ENCODE peak calls at places on chromosomes 2 and 18, in eight cellular contexts. V is choroid plexus epithelial cell, X is ascending aorta, C is A549, M is HFF-Myc, D is tibial artery, T is endodermal cell, J is keratinocyte. F is an unnamed sample.

GRCh38 chr2:2827237-2827636 is 496.2 kb upstream of the MYT1L start:
- DNase-seq in V (no peak), X (peak), C (no peak), M (no peak), D (no peak), T (no peak), J (no peak), F (no peak)

GRCh38 chr2:178208336-178208735 is 14.0 kb downstream of the OSBPL6 start:
- DNase-seq in V (no peak), X (no peak), C (no peak), M (no peak), D (no peak), T (no peak), J (no peak), F (no peak)

GRCh38 chr2:172639823-172640222 is 83.9 kb downstream of the PDK1 start:
- DNase-seq in V (peak), X (no peak), C (no peak), M (peak), D (no peak), T (no peak), J (no peak), F (peak)

GRCh38 chr2:24924732-24925131 is 4.7 kb upstream of the ADCY3 start:
- DNase-seq in V (no peak), X (no peak), C (no peak), M (no peak), D (no peak), T (no peak), J (no peak), F (no peak)

GRCh38 chr2:161586517-161587167 is 37.6 kb upstream of the SLC4A10 start:
- DNase-seq in V (peak), X (no peak), C (peak), M (peak), D (no peak), T (no peak), J (no peak), F (peak)

GRCh38 chr2:128628206-128628605 is 309.5 kb upstream of the HS6ST1 start:
- DNase-seq in V (no peak), X (no peak), C (no peak), M (no peak), D (peak), T (peak), J (no peak), F (no peak)

GRCh38 chr2:204265701-204266310 is 279.5 kb upstream of the PARD3B start:
- DNase-seq in V (no peak), X (no peak), C (no peak), M (no peak), D (no peak), T (no peak), J (no peak), F (no peak)

GRCh38 chr18:14086459-14087231 is 45.6 kb downstream of the ZNF519 start:
- DNase-seq in V (peak), X (no peak), C (peak), M (no peak), D (no peak), T (peak), J (no peak), F (no peak)

GRCh38 chr18:55743133-55743532 is 155.1 kb upstream of the TCF4 start:
- DNase-seq in V (no peak), X (no peak), C (no peak), M (no peak), D (no peak), T (no peak), J (no peak), F (no peak)

GRCh38 chr2:172328103-172328835 is 99.1 kb upstream of the ITGA6 start:
- DNase-seq in V (no peak), X (no peak), C (no peak), M (no peak), D (no peak), T (no peak), J (no peak), F (peak)

GRCh38 chr2:236964291-236964690 is 121.4 kb upstream of the COPS8 start:
- DNase-seq in V (no peak), X (peak), C (no peak), M (no peak), D (no peak), T (peak), J (no peak), F (no peak)

DNA sequence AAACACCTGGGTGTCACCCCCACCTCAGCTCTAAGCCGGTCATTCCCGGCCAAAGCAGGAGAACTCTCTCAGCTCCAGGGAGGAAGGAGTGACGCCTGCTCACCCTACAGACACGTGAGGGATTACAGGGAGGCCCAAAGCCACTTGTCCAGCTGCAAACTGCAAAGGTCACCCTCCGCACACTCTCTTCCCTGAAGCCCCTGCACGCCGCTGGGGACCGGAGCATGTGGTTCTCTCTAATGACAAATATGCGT is 108.0 kb upstream of the ID2 start:
- DNase-seq in V (no peak), X (no peak), C (no peak), M (no peak), D (no peak), T (no peak), J (no peak), F (no peak)
- H3K4me3 ChIP-seq in V (no peak), X (no peak), C (no peak), M (no peak), D (no peak), T (no peak), J (no peak), F (no peak)

GRCh38 chr2:102302458-102302857 is 8.9 kb upstream of the IL1RL1 start:
- DNase-seq in V (no peak), X (no peak), C (no peak), M (no peak), D (no peak), T (no peak), J (no peak), F (no peak)

GRCh38 chr2:102304268-102304667 is 7.1 kb upstream of the IL1RL1 start:
- DNase-seq in V (peak), X (no peak), C (no peak), M (no peak), D (no peak), T (no peak), J (no peak), F (no peak)

GRCh38 chr2:102303589-102303988 is 7.8 kb upstream of the IL1RL1 start:
- DNase-seq in V (no peak), X (no peak), C (no peak), M (no peak), D (no peak), T (no peak), J (no peak), F (no peak)

GRCh38 chr2:102304711-102305591 is 6.4 kb upstream of the IL1RL1 start:
- DNase-seq in V (peak), X (no peak), C (no peak), M (no peak), D (no peak), T (no peak), J (no peak), F (no peak)

DNA sequence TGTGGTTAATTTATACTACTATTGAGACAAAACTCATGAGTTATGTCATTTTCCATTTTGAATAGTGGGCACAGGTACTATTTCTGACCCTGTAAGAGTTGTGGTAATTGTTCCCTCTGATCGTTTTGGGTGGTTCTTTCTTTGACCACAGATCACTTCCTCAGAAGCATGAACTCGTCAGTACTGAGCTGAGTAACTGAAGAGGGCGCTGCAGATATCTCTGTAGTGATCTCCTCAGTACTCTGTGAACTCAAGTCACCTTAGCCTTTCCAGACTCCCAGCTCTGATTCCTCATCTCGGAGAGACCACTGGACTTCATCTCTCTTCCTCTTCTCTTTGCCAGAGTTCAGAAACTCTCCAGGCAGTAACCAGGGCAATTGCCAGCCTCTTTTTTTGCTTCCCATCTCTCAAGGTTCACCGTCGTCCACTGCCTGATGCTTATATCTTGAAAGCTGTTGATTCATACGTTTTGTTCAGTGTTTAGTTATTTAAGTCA is 9.4 kb upstream of the IL1RL1 start:
- DNase-seq in V (peak), X (no peak), C (peak), M (no peak), D (no peak), T (peak), J (no peak), F (no peak)
- TF ChIP-seq CTCF in V (peak), X (peak), C (no peak), M (peak), D (no peak), T (peak), J (peak), F (peak)

GRCh38 chr2:74908763-74909444 is 49.5 kb upstream of the POLE4 start:
- DNase-seq in V (no peak), X (no peak), C (no peak), M (no peak), D (no peak), T (peak), J (no peak), F (no peak)
- H3K4me3 ChIP-seq in V (no peak), X (no peak), C (no peak), M (peak), D (no peak), T (no peak), J (peak), F (peak)

GRCh38 chr2:111066062-111066593 is 54.6 kb upstream of the BCL2L11 start:
- DNase-seq in V (no peak), X (no peak), C (no peak), M (no peak), D (no peak), T (no peak), J (no peak), F (no peak)
- TF ChIP-seq CTCF in V (no peak), X (no peak), C (no peak), M (no peak), D (no peak), T (no peak), J (no peak), F (no peak)

F was measured in BJ.